ENCODE peak calls at places on chromosomes 11 and 22, in five cellular contexts. One of them, this sample, is unnamed.

GRCh38 chr22:20994902-20995241 is 7.0 kb downstream of the THAP7 start:
- DNase-seq in HTR-8/SVneo: no peak
- DNase-seq in AML-193: no peak
- DNase-seq in amygdala: no peak
- DNase-seq in EL: no peak
- DNase-seq in this sample: no peak

GRCh38 chr11:11290354-11290753 is 62.7 kb downstream of the CSNK2A3 start:
- DNase-seq in HTR-8/SVneo: no peak
- DNase-seq in AML-193: no peak
- DNase-seq in amygdala: no peak
- DNase-seq in EL: no peak
- DNase-seq in this sample: no peak

GRCh38 chr22:44639891-44640617 is 62.0 kb upstream of the PRR5 start:
- DNase-seq in HTR-8/SVneo: no peak
- DNase-seq in AML-193: no peak
- DNase-seq in amygdala: no peak
- DNase-seq in EL: no peak
- DNase-seq in this sample: no peak

GRCh38 chr11:124078591-124078990 is 36.7 kb upstream of the VWA5A start:
- DNase-seq in HTR-8/SVneo: no peak
- DNase-seq in AML-193: no peak
- DNase-seq in amygdala: no peak
- DNase-seq in EL: no peak
- DNase-seq in this sample: no peak

GRCh38 chr11:6621711-6622211 is 2.5 kb upstream of the TPP1 start:
- DNase-seq in HTR-8/SVneo: no peak
- DNase-seq in AML-193: no peak
- DNase-seq in amygdala: no peak
- DNase-seq in EL: no peak
- DNase-seq in this sample: no peak

GRCh38 chr11:61973603-61974162 is 6.2 kb upstream of the FTH1 start:
- DNase-seq in HTR-8/SVneo: no peak
- DNase-seq in AML-193: no peak
- DNase-seq in amygdala: no peak
- DNase-seq in EL: no peak
- DNase-seq in this sample: no peak

GRCh38 chr11:59611570-59612565 is 3.7 kb downstream of the OSBP start:
- DNase-seq in HTR-8/SVneo: no peak
- DNase-seq in AML-193: no peak
- DNase-seq in amygdala: no peak
- DNase-seq in EL: no peak
- DNase-seq in this sample: no peak

GRCh38 chr11:131365601-131366000 is 4.8 kb upstream of the NTM start:
- DNase-seq in HTR-8/SVneo: no peak
- DNase-seq in AML-193: no peak
- DNase-seq in amygdala: no peak
- DNase-seq in EL: no peak
- DNase-seq in this sample: no peak

GRCh38 chr11:117690484-117691205 is 106.4 kb downstream of the DSCAML1 start:
- DNase-seq in HTR-8/SVneo: no peak
- DNase-seq in AML-193: no peak
- DNase-seq in amygdala: no peak
- DNase-seq in EL: peak; percentile 4
- DNase-seq in this sample: no peak

GRCh38 chr11:118916842-118917388 is 8.8 kb downstream of the BCL9L start:
- DNase-seq in HTR-8/SVneo: no peak
- DNase-seq in AML-193: no peak
- DNase-seq in amygdala: no peak
- DNase-seq in EL: peak; percentile 90
- DNase-seq in this sample: no peak

GRCh38 chr11:15667127-15667725 is 552.5 kb downstream of the INSC start:
- DNase-seq in HTR-8/SVneo: no peak
- DNase-seq in AML-193: no peak
- DNase-seq in amygdala: no peak
- DNase-seq in EL: peak; percentile 52
- DNase-seq in this sample: no peak

GRCh38 chr22:22380098-22381030 is 128.2 kb downstream of the ZNF280B start:
- DNase-seq in HTR-8/SVneo: no peak
- DNase-seq in AML-193: no peak
- DNase-seq in amygdala: no peak
- DNase-seq in EL: no peak
- DNase-seq in this sample: no peak

GRCh38 chr22:50143096-50143495 is 27.4 kb upstream of the PANX2 start:
- DNase-seq in HTR-8/SVneo: no peak
- DNase-seq in AML-193: peak; percentile 66
- DNase-seq in amygdala: no peak
- DNase-seq in EL: no peak
- DNase-seq in this sample: no peak

GRCh38 chr22:44443641-44444235 is 54.3 kb downstream of the RTL6 start:
- DNase-seq in HTR-8/SVneo: no peak
- DNase-seq in AML-193: no peak
- DNase-seq in amygdala: no peak
- DNase-seq in EL: no peak
- DNase-seq in this sample: no peak

GRCh38 chr11:35483131-35483800 is 42.1 kb downstream of the PAMR1 start:
- DNase-seq in HTR-8/SVneo: no peak
- DNase-seq in AML-193: no peak
- DNase-seq in amygdala: no peak
- DNase-seq in EL: peak; percentile 89
- DNase-seq in this sample: peak; percentile 73

GRCh38 chr11:78085972-78086371 is 6.3 kb upstream of the NDUFC2 start:
- DNase-seq in HTR-8/SVneo: no peak
- DNase-seq in AML-193: no peak
- DNase-seq in amygdala: no peak
- DNase-seq in EL: no peak
- DNase-seq in this sample: no peak

GRCh38 chr11:15161746-15162145 is 47.0 kb downstream of the INSC start:
- DNase-seq in HTR-8/SVneo: no peak
- DNase-seq in AML-193: no peak
- DNase-seq in amygdala: no peak
- DNase-seq in EL: no peak
- DNase-seq in this sample: no peak